ENCODE peak calls at places on chromosomes 7 and 10, in eight cellular contexts. R is NCI-H2081 treated with DMSO at 0.1 percent for 48 hours; I is activated CD8-positive, alpha-beta memory T cell treated with anti-CD3 and anti-CD28 coated beads for 1 hour; Y is erythroblast; Z is GM04503; P is T-helper 2 cell; F is endothelial cell; H is ACHN. E is an unnamed sample.

GRCh38 chr7:105808703-105809590 is 67.5 kb downstream of the ATXN7L1 start:
- DNase-seq in R (no peak), I (peak), Y (peak), Z (no peak), P (peak), F (no peak), H (peak), E (no peak)

GRCh38 chr10:80283119-80283518 is 6.3 kb downstream of the MAT1A start:
- DNase-seq in R (no peak), I (no peak), Y (no peak), Z (no peak), P (no peak), F (no peak), H (no peak), E (no peak)

GRCh38 chr7:25678215-25678614 is 449.9 kb upstream of the NPVF start:
- DNase-seq in R (no peak), I (no peak), Y (no peak), Z (no peak), P (no peak), F (no peak), H (no peak), E (no peak)

GRCh38 chr10:13708256-13708990 is 121.7 kb downstream of the PRPF18 start:
- DNase-seq in R (no peak), I (no peak), Y (no peak), Z (no peak), P (no peak), F (no peak), H (peak), E (no peak)

GRCh38 chr10:22913474-22914092 is 14.3 kb upstream of the ARMC3 start:
- DNase-seq in R (no peak), I (no peak), Y (no peak), Z (no peak), P (peak), F (no peak), H (no peak), E (no peak)

GRCh38 chr10:127278001-127278400 is 81.6 kb upstream of the INSYN2A start:
- DNase-seq in R (peak), I (no peak), Y (no peak), Z (no peak), P (no peak), F (no peak), H (peak), E (no peak)

GRCh38 chr10:102267748-102268147 is 22.4 kb downstream of the GBF1 start:
- DNase-seq in R (no peak), I (no peak), Y (no peak), Z (peak), P (no peak), F (no peak), H (peak), E (no peak)

GRCh38 chr7:50391386-50391785 is 58.8 kb downstream of the FIGNL1 start:
- DNase-seq in R (no peak), I (no peak), Y (no peak), Z (no peak), P (no peak), F (no peak), H (no peak), E (no peak)

GRCh38 chr7:129612112-129613015 is 844 bp downstream of the NRF1 start:
- DNase-seq in R (no peak), I (no peak), Y (peak), Z (no peak), P (peak), F (peak), H (peak), E (peak)

GRCh38 chr10:104925232-104925851 is 284.3 kb downstream of the SORCS3 start:
- DNase-seq in R (no peak), I (no peak), Y (peak), Z (no peak), P (no peak), F (peak), H (peak), E (peak)

GRCh38 chr7:43785425-43785824 is 26.9 kb downstream of the BLVRA start:
- DNase-seq in R (no peak), I (no peak), Y (no peak), Z (peak), P (no peak), F (no peak), H (peak), E (no peak)